ENCODE peak calls at places on chromosomes 7 and 10, in four cellular contexts. X, Q, N and I are unnamed samples.

GRCh38 chr7:92843034-92843760 is 6.8 kb upstream of the CDK6 start:
- DNase-seq in Q (no peak), N (no peak), X (no peak), I (peak; percentile 20)

GRCh38 chr10:132606031-132606491 is 68.5 kb downstream of the INPP5A start:
- DNase-seq in N (no peak), X (no peak), Q (no peak), I (no peak)

GRCh38 chr10:46028584-46029570 is 1.5 kb downstream of the NCOA4 start:
- DNase-seq in Q (no peak), N (peak; percentile 23), X (no peak), I (peak; percentile 74)

GRCh38 chr10:128721851-128722250 is 595.6 kb upstream of the MKI67 start:
- DNase-seq in X (no peak), Q (no peak), N (peak; percentile 58), I (no peak)

GRCh38 chr7:30349170-30349569 is 64.8 kb downstream of the ZNRF2 start:
- DNase-seq in Q (no peak), X (no peak), N (no peak), I (no peak)

GRCh38 chr10:64394744-64395143 is 873.5 kb downstream of the REEP3 start:
- DNase-seq in X (no peak), N (no peak), Q (no peak), I (no peak)

GRCh38 chr10:15719899-15720634 is at the start of gene ITGA8:
- DNase-seq in N (peak; percentile 38), Q (peak; percentile 51), X (no peak), I (peak; percentile 9)

GRCh38 chr7:111294494-111294893 is 203.6 kb downstream of the LRRN3 start:
- DNase-seq in N (no peak), X (no peak), Q (no peak), I (no peak)

GRCh38 chr10:84140036-84140379 is 699 bp downstream of the GHITM start:
- DNase-seq in N (no peak), Q (no peak), X (no peak), I (peak; percentile 30)

GRCh38 chr10:129970404-129971364 is 6.6 kb upstream of the EBF3 start:
- DNase-seq in Q (no peak), X (peak; percentile 72), N (no peak), I (no peak)

GRCh38 chr7:94584113-94584512 is 71.8 kb downstream of the SGCE start:
- DNase-seq in Q (no peak), N (peak; percentile 62), X (no peak), I (peak; percentile 11)

GRCh38 chr10:85862771-85863170 is 503.8 kb downstream of the GRID1 start:
- DNase-seq in Q (no peak), N (no peak), X (no peak), I (no peak)

GRCh38 chr7:25272265-25272664 is 44.0 kb upstream of the NPVF start:
- DNase-seq in N (peak; percentile 66), X (no peak), Q (no peak), I (peak; percentile 5)

GRCh38 chr7:157032644-157033482 is 22.4 kb upstream of the MNX1 start:
- DNase-seq in Q (no peak), N (no peak), X (no peak), I (peak; percentile 45)

GRCh38 chr10:73251683-73252444 is 580 bp downstream of the MRPS16 start:
- DNase-seq in N (no peak), X (peak; percentile 31), Q (no peak), I (no peak)

GRCh38 chr7:119196183-119196582 is 971.7 kb downstream of the ANKRD7 start:
- DNase-seq in X (no peak), N (no peak), Q (no peak), I (no peak)

GRCh38 chr7:136294977-136295376 is 317.8 kb upstream of the MTPN start:
- DNase-seq in Q (no peak), N (no peak), X (no peak), I (no peak)

GRCh38 chr7:156680281-156680680 is 39.7 kb downstream of the RNF32 start:
- DNase-seq in Q (no peak), X (no peak), N (no peak), I (no peak)

GRCh38 chr10:13882112-13882711 is 295.4 kb downstream of the PRPF18 start:
- DNase-seq in X (no peak), Q (no peak), N (no peak), I (peak; percentile 95)

GRCh38 chr7:1176891-1177373 is 16.9 kb upstream of the ZFAND2A start:
- DNase-seq in X (no peak), N (no peak), Q (peak; percentile 79), I (peak; percentile 19)

GRCh38 chr7:100221767-100222444 is 2.2 kb downstream of the PVRIG start:
- DNase-seq in N (no peak), X (no peak), Q (no peak), I (no peak)

GRCh38 chr10:123097039-123097438 is 38.7 kb upstream of the HMX3 start:
- DNase-seq in Q (no peak), X (no peak), N (no peak), I (no peak)

GRCh38 chr7:121755286-121755685 is 117.7 kb upstream of the PTPRZ1 start:
- DNase-seq in Q (no peak), X (no peak), N (no peak), I (no peak)

GRCh38 chr10:49296826-49297225 is 2.1 kb upstream of the C10orf71 start:
- DNase-seq in N (no peak), Q (no peak), X (no peak), I (no peak)

GRCh38 chr7:130982160-130982638 is 248.2 kb upstream of the KLF14 start:
- DNase-seq in X (no peak), N (peak; percentile 55), Q (no peak), I (peak; percentile 65)

GRCh38 chr10:74991435-74991834 is 120.0 kb upstream of the SAMD8 start:
- DNase-seq in N (no peak), Q (no peak), X (no peak), I (peak; percentile 54)

GRCh38 chr10:6987536-6987945 is 407.5 kb upstream of the PRKCQ start:
- DNase-seq in Q (peak; percentile 40), X (peak; percentile 77), N (no peak), I (no peak)

GRCh38 chr7:142873281-142873784 is 12.2 kb downstream of the TRPV6 start:
- DNase-seq in N (no peak), X (no peak), Q (no peak), I (no peak)

GRCh38 chr7:30661926-30662325 is 20.3 kb downstream of the CRHR2 start:
- DNase-seq in X (no peak), N (no peak), Q (no peak), I (no peak)

GRCh38 chr10:124657806-124658205 is 86.4 kb downstream of the FAM53B start:
- DNase-seq in X (no peak), Q (no peak), N (no peak), I (peak; percentile 8)

GRCh38 chr10:43203491-43204393 is 63.1 kb downstream of the RASGEF1A start:
- DNase-seq in X (no peak), Q (peak; percentile 2), N (no peak), I (peak; percentile 8)

GRCh38 chr7:66617295-66617694 is 11.4 kb upstream of the KCTD7 start:
- DNase-seq in Q (no peak), N (no peak), X (no peak), I (no peak)

GRCh38 chr10:70509376-70509775 is 30.8 kb downstream of the PALD1 start:
- DNase-seq in Q (no peak), N (no peak), X (no peak), I (no peak)

GRCh38 chr7:27917119-27917518 is 177.2 kb downstream of the TAX1BP1 start:
- DNase-seq in Q (no peak), X (no peak), N (peak; percentile 75), I (no peak)